ENCODE peak calls at places on chromosome X, in five cellular contexts. B, O, E, J and M are unnamed samples.

GRCh38 chrX:108380222-108380621 is 58.0 kb downstream of the COL4A6 start:
- DNase-seq in J (no peak), B (no peak), O (no peak), E (no peak), M (no peak)

GRCh38 chrX:95884196-95884595 is 800.4 kb upstream of the DIAPH2 start:
- DNase-seq in O (no peak), J (no peak), E (peak), B (no peak), M (no peak)

GRCh38 chrX:338281-338835 is 19.8 kb upstream of the GTPBP6 start:
- DNase-seq in B (no peak), E (no peak), O (no peak), J (no peak), M (no peak)

GRCh38 chrX:7077241-7077909 is 70.1 kb upstream of the STS start:
- DNase-seq in J (no peak), B (no peak), O (no peak), E (no peak), M (no peak)

GRCh38 chrX:5113128-5113527 is 1115.5 kb downstream of the NLGN4X start:
- DNase-seq in E (peak), J (no peak), B (peak), O (no peak), M (peak)

GRCh38 chrX:1394731-1395501 is 3.0 kb upstream of the SLC25A6 start:
- DNase-seq in J (peak), E (no peak), B (no peak), O (no peak), M (no peak)

GRCh38 chrX:153969904-153970397 is 1.7 kb downstream of the HCFC1 start:
- DNase-seq in J (no peak), B (no peak), E (peak), O (no peak), M (no peak)

GRCh38 chrX:37685452-37686347 is at the start of gene XK:
- DNase-seq in O (no peak), B (peak), J (peak), E (peak), M (peak)

GRCh38 chrX:51257490-51257889 is 75.1 kb upstream of the NUDT10 start:
- DNase-seq in E (no peak), B (no peak), J (no peak), O (no peak), M (no peak)

GRCh38 chrX:136712631-136713030 is 64.7 kb downstream of the CD40LG start:
- DNase-seq in J (no peak), B (no peak), O (no peak), E (peak), M (no peak)

GRCh38 chrX:71543316-71543715 is 10.4 kb downstream of the OGT start:
- DNase-seq in B (no peak), O (no peak), E (peak), J (no peak), M (peak)

GRCh38 chrX:9471571-9471985 is 6.7 kb downstream of the TBL1X start:
- DNase-seq in O (no peak), B (peak), E (peak), J (no peak), M (no peak)

GRCh38 chrX:142637206-142637605 is 388.5 kb upstream of the SPANXN4 start:
- DNase-seq in E (no peak), J (no peak), B (no peak), O (no peak), M (no peak)

GRCh38 chrX:68685722-68686683 is 38.5 kb downstream of the STARD8 start:
- DNase-seq in B (no peak), J (no peak), O (no peak), E (peak), M (peak)

GRCh38 chrX:106932492-106932923 is 12.3 kb downstream of the CLDN2 start:
- DNase-seq in E (peak), J (no peak), B (peak), O (no peak), M (no peak)

GRCh38 chrX:2546496-2546895 is 45.7 kb upstream of the DHRSX start:
- DNase-seq in B (no peak), J (no peak), E (no peak), O (no peak), M (no peak)

GRCh38 chrX:70038515-70038914 is 11.2 kb downstream of the AWAT2 start:
- DNase-seq in E (no peak), O (no peak), J (no peak), B (no peak), M (no peak)

GRCh38 chrX:86044210-86044609 is 3.1 kb downstream of the CHM start:
- DNase-seq in O (no peak), J (no peak), B (no peak), E (no peak), M (no peak)

GRCh38 chrX:102339312-102340298 is 92.6 kb downstream of the NXF2 start:
- DNase-seq in B (no peak), J (peak), E (no peak), O (no peak), M (no peak)

GRCh38 chrX:107826286-107827136 is 845 bp downstream of the MID2 start:
- DNase-seq in E (peak), B (peak), J (no peak), O (peak), M (peak)

GRCh38 chrX:138157850-138158249 is 553.7 kb downstream of the FGF13 start:
- DNase-seq in E (no peak), J (no peak), B (no peak), O (no peak), M (no peak)

GRCh38 chrX:7606253-7606652 is 236.7 kb upstream of the VCX start:
- DNase-seq in E (no peak), J (no peak), O (no peak), B (no peak), M (no peak)

GRCh38 chrX:105323951-105324350 is 103.5 kb upstream of the TEX13A start:
- DNase-seq in B (no peak), E (peak), J (no peak), O (no peak), M (peak)

GRCh38 chrX:143437439-143437838 is 79.8 kb downstream of the SPANXN3 start:
- DNase-seq in J (no peak), O (no peak), E (no peak), B (peak), M (peak)

DNA sequence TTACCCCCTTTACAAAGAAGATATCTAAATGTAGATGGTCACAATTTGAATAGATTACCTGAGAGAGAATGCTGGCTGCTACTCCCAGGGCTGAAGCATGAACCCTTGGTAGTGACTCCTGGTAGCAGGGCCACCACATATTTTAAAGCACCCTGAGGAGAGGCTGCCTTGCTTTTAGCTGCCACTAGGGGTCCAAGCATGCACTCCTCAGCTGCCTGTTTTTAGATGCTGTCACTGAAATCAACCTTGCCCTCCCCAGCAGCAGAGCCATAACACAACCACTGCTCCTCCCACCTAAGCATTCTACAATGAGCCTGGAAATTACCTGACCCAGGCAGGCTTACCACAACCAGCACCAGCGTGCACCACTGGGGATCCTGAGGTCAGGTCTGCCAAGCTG is 850.9 kb downstream of the FAM133A start:
- DNase-seq in B (peak), O (no peak), E (no peak), J (no peak), M (peak)
- TF ChIP-seq CTCF in B (no peak), O (no peak), E (no peak), J (no peak), M (peak)

GRCh38 chrX:53084863-53085262 is 2.7 kb downstream of the TSPYL2 start:
- DNase-seq in B (no peak), O (no peak), E (no peak), J (no peak), M (no peak)

GRCh38 chrX:53085661-53086229 is 3.6 kb downstream of the TSPYL2 start:
- DNase-seq in E (no peak), O (no peak), J (no peak), B (no peak), M (no peak)

GRCh38 chrX:53082773-53083616 is 828 bp downstream of the TSPYL2 start:
- DNase-seq in B (no peak), O (no peak), J (no peak), E (no peak), M (no peak)

GRCh38 chrX:53081925-53082772 is at the start of gene TSPYL2:
- DNase-seq in O (peak), B (peak), E (peak), J (peak), M (peak)

DNA sequence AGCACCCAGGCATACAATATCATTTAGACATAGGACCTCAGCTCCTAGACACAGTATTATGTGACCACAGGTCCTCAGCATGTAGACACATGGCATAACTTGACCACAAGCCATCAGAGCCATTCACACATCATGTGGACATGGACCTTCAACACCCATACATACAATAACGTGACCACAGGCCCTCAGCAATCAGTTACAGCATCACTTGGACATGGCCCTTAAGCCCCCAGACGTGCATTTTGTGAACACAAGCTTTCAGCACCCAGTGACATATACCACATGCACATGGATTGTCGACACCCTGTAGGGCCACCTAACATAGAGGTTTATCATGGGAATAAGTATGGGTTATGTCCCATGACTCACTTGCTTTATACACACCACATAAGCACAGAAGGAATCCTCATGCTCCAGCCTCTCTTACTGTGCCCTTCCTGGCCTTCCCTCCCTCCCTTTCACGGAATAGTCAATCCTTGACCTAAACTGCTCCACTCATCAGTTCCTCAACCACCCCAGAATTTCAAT is 1.9 kb downstream of the TSPYL2 start:
- DNase-seq in J (no peak), O (no peak), E (no peak), B (no peak), M (no peak)
- H3K4me3 ChIP-seq in J (peak), O (no peak), E (peak), B (no peak), M (no peak)

GRCh38 chrX:115360220-115360781 is 70.8 kb downstream of the LUZP4 start:
- DNase-seq in J (no peak), O (no peak), E (no peak), B (no peak), M (no peak)

GRCh38 chrX:115357316-115357715 is 67.8 kb downstream of the LUZP4 start:
- DNase-seq in J (no peak), E (no peak), B (no peak), O (no peak), M (no peak)

GRCh38 chrX:115350696-115351408 is 61.3 kb downstream of the LUZP4 start:
- DNase-seq in J (no peak), B (no peak), E (no peak), O (no peak), M (no peak)

GRCh38 chrX:115356369-115356768 is 66.9 kb downstream of the LUZP4 start:
- DNase-seq in B (no peak), J (no peak), O (no peak), E (no peak), M (no peak)
- TF ChIP-seq CTCF in B (no peak), J (no peak), O (no peak), E (no peak), M (no peak)

DNA sequence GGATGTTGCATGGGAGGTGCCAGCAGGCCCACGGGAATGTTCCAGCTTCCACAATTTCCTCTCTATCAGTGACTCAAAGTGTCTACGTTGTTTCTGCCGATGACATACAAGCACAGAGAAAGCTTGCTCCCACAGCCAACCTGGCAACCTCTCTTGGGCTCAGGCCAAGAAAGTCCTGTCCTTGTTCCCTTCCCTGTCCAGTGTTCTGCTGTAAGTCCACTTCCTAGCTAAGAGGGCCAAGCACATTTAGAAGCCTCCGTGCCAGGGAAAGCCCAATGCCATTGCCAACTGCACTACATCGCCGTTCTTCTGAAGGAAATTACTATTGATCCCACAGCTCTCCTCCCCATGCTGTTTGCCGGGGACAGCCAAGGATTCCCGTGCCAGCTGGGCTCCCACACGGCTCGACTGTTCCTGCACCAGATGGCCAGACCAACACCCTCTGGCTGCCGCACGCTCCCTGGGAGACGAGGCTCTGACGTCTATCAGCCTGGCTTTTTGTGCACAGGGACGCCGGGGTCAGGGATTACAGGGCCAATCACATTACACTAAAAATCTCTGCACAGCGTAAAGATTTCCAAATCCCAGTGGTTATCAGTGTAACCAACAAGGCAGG is 284.0 kb downstream of the BCOR start:
- DNase-seq in O (no peak), J (peak), E (peak), B (no peak), M (peak)
- H3K4me3 ChIP-seq in O (no peak), J (no peak), E (no peak), B (no peak), M (no peak)

DNA sequence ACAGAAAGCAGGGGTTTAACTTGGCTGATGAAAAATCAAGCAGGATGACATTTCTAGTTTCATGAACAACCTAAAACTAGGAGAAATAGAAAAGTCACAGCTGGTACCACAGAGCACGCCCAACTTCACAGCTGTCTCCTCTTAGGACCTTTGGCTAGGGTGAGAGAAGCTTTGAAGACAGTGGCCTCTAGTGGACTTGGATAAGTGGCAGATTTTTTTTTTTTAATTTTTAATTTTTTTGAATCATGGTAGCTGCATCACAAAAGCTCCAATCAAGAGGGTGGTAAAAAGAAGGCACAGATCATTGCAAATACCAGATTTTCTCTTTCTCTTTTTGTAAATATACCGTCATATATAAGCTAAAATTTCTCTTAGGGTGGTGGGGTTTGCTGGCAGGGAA is 20.2 kb upstream of the MAP3K15 start:
- DNase-seq in E (peak), J (no peak), O (no peak), B (no peak), M (peak)
- TF ChIP-seq CTCF in E (peak), J (peak), O (no peak), B (peak), M (peak)